ENCODE peak calls at places on chromosomes 4 and X, in eight cellular contexts. One of them, this sample, is unnamed.

GRCh38 chr4:169064281-169064680 is 54.2 kb upstream of the CBR4 start:
- DNase-seq in right lobe of liver: no peak
- DNase-seq in CD8-positive, alpha-beta T cell: no peak
- DNase-seq in K562: no peak
- DNase-seq in IMR-90: no peak
- DNase-seq in brain microvascular endothelial cell: no peak
- DNase-seq in neural progenitor cell: no peak
- DNase-seq in stomach: no peak
- DNase-seq in this sample: no peak

GRCh38 chrX:143788265-143788664 is 67.7 kb upstream of the SPANXN2 start:
- DNase-seq in right lobe of liver: no peak
- DNase-seq in CD8-positive, alpha-beta T cell: no peak
- DNase-seq in K562: no peak
- DNase-seq in IMR-90: no peak
- DNase-seq in brain microvascular endothelial cell: peak; percentile 0
- DNase-seq in neural progenitor cell: peak; percentile 31
- DNase-seq in stomach: no peak
- DNase-seq in this sample: no peak

GRCh38 chr4:654871-655734 is 19.0 kb downstream of the ATP5ME start:
- DNase-seq in right lobe of liver: no peak
- DNase-seq in CD8-positive, alpha-beta T cell: no peak
- DNase-seq in K562: no peak
- DNase-seq in IMR-90: no peak
- DNase-seq in brain microvascular endothelial cell: no peak
- DNase-seq in neural progenitor cell: peak; percentile 1
- DNase-seq in stomach: no peak
- DNase-seq in this sample: no peak

GRCh38 chr4:570754-571153 is 5.3 kb downstream of the TMEM271 start:
- DNase-seq in right lobe of liver: no peak
- DNase-seq in CD8-positive, alpha-beta T cell: no peak
- DNase-seq in K562: no peak
- DNase-seq in IMR-90: no peak
- DNase-seq in brain microvascular endothelial cell: no peak
- DNase-seq in neural progenitor cell: no peak
- DNase-seq in stomach: no peak
- DNase-seq in this sample: no peak

GRCh38 chr4:97593248-97593647 is 550.0 kb downstream of the STPG2 start:
- DNase-seq in right lobe of liver: no peak
- DNase-seq in CD8-positive, alpha-beta T cell: no peak
- DNase-seq in K562: no peak
- DNase-seq in IMR-90: no peak
- DNase-seq in brain microvascular endothelial cell: no peak
- DNase-seq in neural progenitor cell: no peak
- DNase-seq in stomach: no peak
- DNase-seq in this sample: no peak

GRCh38 chr4:11532138-11532537 is 103.4 kb upstream of the HS3ST1 start:
- DNase-seq in right lobe of liver: no peak
- DNase-seq in CD8-positive, alpha-beta T cell: no peak
- DNase-seq in K562: no peak
- DNase-seq in IMR-90: no peak
- DNase-seq in brain microvascular endothelial cell: no peak
- DNase-seq in neural progenitor cell: no peak
- DNase-seq in stomach: no peak
- DNase-seq in this sample: no peak

GRCh38 chr4:985123-985830 is 1.6 kb upstream of the IDUA start:
- DNase-seq in right lobe of liver: peak; percentile 91
- DNase-seq in CD8-positive, alpha-beta T cell: peak; percentile 76
- DNase-seq in K562: peak; percentile 91
- DNase-seq in IMR-90: no peak
- DNase-seq in brain microvascular endothelial cell: no peak
- DNase-seq in neural progenitor cell: peak; percentile 82
- DNase-seq in stomach: peak; percentile 88
- DNase-seq in this sample: no peak

GRCh38 chr4:1294424-1294823 is 4.7 kb downstream of the MAEA start:
- DNase-seq in right lobe of liver: peak; percentile 44
- DNase-seq in CD8-positive, alpha-beta T cell: no peak
- DNase-seq in K562: no peak
- DNase-seq in IMR-90: no peak
- DNase-seq in brain microvascular endothelial cell: no peak
- DNase-seq in neural progenitor cell: no peak
- DNase-seq in stomach: no peak
- DNase-seq in this sample: no peak

GRCh38 chr4:108117473-108118182 is 51.1 kb downstream of the LEF1 start:
- DNase-seq in right lobe of liver: no peak
- DNase-seq in CD8-positive, alpha-beta T cell: no peak
- DNase-seq in K562: peak; percentile 26
- DNase-seq in IMR-90: no peak
- DNase-seq in brain microvascular endothelial cell: peak; percentile 7
- DNase-seq in neural progenitor cell: peak; percentile 90
- DNase-seq in stomach: no peak
- DNase-seq in this sample: no peak

GRCh38 chrX:140664939-140665338 is 44.6 kb upstream of the LINC00632 start:
- DNase-seq in right lobe of liver: no peak
- DNase-seq in CD8-positive, alpha-beta T cell: no peak
- DNase-seq in K562: no peak
- DNase-seq in IMR-90: peak; percentile 18
- DNase-seq in brain microvascular endothelial cell: no peak
- DNase-seq in neural progenitor cell: no peak
- DNase-seq in stomach: no peak
- DNase-seq in this sample: no peak

DNA sequence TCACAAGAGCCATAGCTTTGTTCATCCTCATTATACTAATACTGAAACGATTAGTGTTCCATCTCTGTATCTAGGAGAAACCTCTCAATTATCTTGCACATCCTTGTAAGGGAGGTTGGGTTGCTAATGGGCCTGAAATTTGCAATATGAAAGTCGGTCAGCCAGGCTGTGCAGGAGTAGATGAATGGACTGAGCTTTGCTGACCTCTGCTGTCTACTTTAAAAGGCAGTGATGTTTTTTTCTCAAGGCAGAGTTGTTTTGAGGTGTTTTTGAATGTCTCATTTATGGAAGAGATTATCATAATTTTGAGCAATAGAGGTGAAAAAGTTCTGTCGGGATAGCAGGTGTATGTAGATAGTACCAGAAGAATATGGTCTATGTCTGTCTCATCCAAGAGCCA is 47.9 kb upstream of the LINC00632 start:
- DNase-seq in right lobe of liver: no peak
- DNase-seq in CD8-positive, alpha-beta T cell: no peak
- DNase-seq in K562: no peak
- DNase-seq in IMR-90: peak; percentile 3
- DNase-seq in brain microvascular endothelial cell: no peak
- DNase-seq in neural progenitor cell: no peak
- DNase-seq in stomach: no peak
- DNase-seq in this sample: no peak
- TF ChIP-seq CTCF in right lobe of liver: peak; percentile 33
- TF ChIP-seq CTCF in CD8-positive, alpha-beta T cell: no peak
- TF ChIP-seq CTCF in K562: no peak
- TF ChIP-seq CTCF in IMR-90: peak; percentile 43
- TF ChIP-seq CTCF in brain microvascular endothelial cell: peak; percentile 41
- TF ChIP-seq CTCF in neural progenitor cell: peak; percentile 47
- TF ChIP-seq CTCF in stomach: no peak
- TF ChIP-seq CTCF in this sample: peak; percentile 46

GRCh38 chr4:124961138-124961750 is 248.7 kb upstream of the ANKRD50 start:
- DNase-seq in right lobe of liver: no peak
- DNase-seq in CD8-positive, alpha-beta T cell: no peak
- DNase-seq in K562: no peak
- DNase-seq in IMR-90: no peak
- DNase-seq in brain microvascular endothelial cell: no peak
- DNase-seq in neural progenitor cell: no peak
- DNase-seq in stomach: no peak
- DNase-seq in this sample: no peak

GRCh38 chr4:124952601-124953000 is 240.1 kb upstream of the ANKRD50 start:
- DNase-seq in right lobe of liver: no peak
- DNase-seq in CD8-positive, alpha-beta T cell: no peak
- DNase-seq in K562: no peak
- DNase-seq in IMR-90: no peak
- DNase-seq in brain microvascular endothelial cell: no peak
- DNase-seq in neural progenitor cell: no peak
- DNase-seq in stomach: no peak
- DNase-seq in this sample: no peak

GRCh38 chr4:124958812-124959211 is 246.3 kb upstream of the ANKRD50 start:
- DNase-seq in right lobe of liver: no peak
- DNase-seq in CD8-positive, alpha-beta T cell: no peak
- DNase-seq in K562: no peak
- DNase-seq in IMR-90: no peak
- DNase-seq in brain microvascular endothelial cell: no peak
- DNase-seq in neural progenitor cell: no peak
- DNase-seq in stomach: no peak
- DNase-seq in this sample: no peak

GRCh38 chr4:124953059-124953850 is 240.7 kb upstream of the ANKRD50 start:
- DNase-seq in right lobe of liver: no peak
- DNase-seq in CD8-positive, alpha-beta T cell: no peak
- DNase-seq in K562: no peak
- DNase-seq in IMR-90: peak; percentile 95
- DNase-seq in brain microvascular endothelial cell: no peak
- DNase-seq in neural progenitor cell: no peak
- DNase-seq in stomach: no peak
- DNase-seq in this sample: no peak

GRCh38 chr4:124955476-124955875 is 242.9 kb upstream of the ANKRD50 start:
- DNase-seq in right lobe of liver: no peak
- DNase-seq in CD8-positive, alpha-beta T cell: no peak
- DNase-seq in K562: no peak
- DNase-seq in IMR-90: no peak
- DNase-seq in brain microvascular endothelial cell: no peak
- DNase-seq in neural progenitor cell: no peak
- DNase-seq in stomach: peak; percentile 25
- DNase-seq in this sample: peak; percentile 52
- H3K4me3 ChIP-seq in right lobe of liver: no peak overlapping the region
- H3K4me3 ChIP-seq in CD8-positive, alpha-beta T cell: no peak overlapping the region
- H3K4me3 ChIP-seq in K562: no peak overlapping the region
- H3K4me3 ChIP-seq in IMR-90: no peak overlapping the region
- H3K4me3 ChIP-seq in brain microvascular endothelial cell: no peak overlapping the region
- H3K4me3 ChIP-seq in neural progenitor cell: no peak overlapping the region
- H3K4me3 ChIP-seq in stomach: no peak overlapping the region
- H3K4me3 ChIP-seq in this sample: no peak overlapping the region

GRCh38 chr4:105197777-105198176 is 51.1 kb downstream of the TET2 start:
- DNase-seq in right lobe of liver: no peak
- DNase-seq in CD8-positive, alpha-beta T cell: no peak
- DNase-seq in K562: no peak
- DNase-seq in IMR-90: peak; percentile 43
- DNase-seq in brain microvascular endothelial cell: no peak
- DNase-seq in neural progenitor cell: no peak
- DNase-seq in stomach: no peak
- DNase-seq in this sample: no peak

GRCh38 chr4:105194328-105195231 is 47.9 kb downstream of the TET2 start:
- DNase-seq in right lobe of liver: no peak
- DNase-seq in CD8-positive, alpha-beta T cell: no peak
- DNase-seq in K562: no peak
- DNase-seq in IMR-90: peak; percentile 79
- DNase-seq in brain microvascular endothelial cell: peak; percentile 15
- DNase-seq in neural progenitor cell: no peak
- DNase-seq in stomach: no peak
- DNase-seq in this sample: no peak

GRCh38 chr4:105198541-105198940 is 51.9 kb downstream of the TET2 start:
- DNase-seq in right lobe of liver: no peak
- DNase-seq in CD8-positive, alpha-beta T cell: no peak
- DNase-seq in K562: no peak
- DNase-seq in IMR-90: no peak
- DNase-seq in brain microvascular endothelial cell: no peak
- DNase-seq in neural progenitor cell: no peak
- DNase-seq in stomach: no peak
- DNase-seq in this sample: no peak

GRCh38 chr4:105192910-105193309 is 46.2 kb downstream of the TET2 start:
- DNase-seq in right lobe of liver: no peak
- DNase-seq in CD8-positive, alpha-beta T cell: no peak
- DNase-seq in K562: no peak
- DNase-seq in IMR-90: no peak
- DNase-seq in brain microvascular endothelial cell: no peak
- DNase-seq in neural progenitor cell: no peak
- DNase-seq in stomach: no peak
- DNase-seq in this sample: peak; percentile 86

DNA sequence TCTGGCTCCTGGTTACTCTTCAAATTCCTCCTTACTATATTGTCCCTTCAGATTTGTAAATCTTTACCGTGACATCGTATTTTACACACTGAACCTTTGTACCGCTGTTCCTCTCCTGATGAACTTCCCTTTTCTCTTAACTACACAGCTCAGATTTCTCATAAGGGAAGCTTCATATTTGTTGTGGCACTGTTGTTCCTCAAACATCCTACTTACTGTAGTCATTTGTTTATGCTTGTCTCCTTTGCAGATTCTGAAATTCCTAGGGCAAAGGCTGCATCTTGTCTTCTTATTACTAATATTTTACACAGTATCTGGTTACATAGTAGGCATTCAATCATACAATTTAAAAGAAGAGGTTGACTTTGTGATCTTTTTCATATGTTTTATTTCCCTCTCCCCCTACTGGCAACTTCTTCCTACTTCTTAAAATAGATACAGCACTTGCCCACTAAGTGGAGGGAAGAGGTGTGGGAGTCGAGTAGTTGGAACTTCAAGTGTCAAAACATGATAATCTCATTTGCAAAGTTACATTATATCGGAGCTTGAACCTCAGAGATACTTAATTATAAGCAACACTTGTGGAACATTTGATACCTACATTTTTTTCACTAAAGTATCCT is 50.0 kb downstream of the TET2 start:
- DNase-seq in right lobe of liver: no peak
- DNase-seq in CD8-positive, alpha-beta T cell: no peak
- DNase-seq in K562: peak; percentile 8
- DNase-seq in IMR-90: peak; percentile 44
- DNase-seq in brain microvascular endothelial cell: no peak
- DNase-seq in neural progenitor cell: no peak
- DNase-seq in stomach: no peak
- DNase-seq in this sample: no peak
- TF ChIP-seq CTCF in right lobe of liver: peak; percentile 18
- TF ChIP-seq CTCF in CD8-positive, alpha-beta T cell: no peak
- TF ChIP-seq CTCF in K562: peak; percentile 29
- TF ChIP-seq CTCF in IMR-90: peak; percentile 24
- TF ChIP-seq CTCF in brain microvascular endothelial cell: peak; percentile 56
- TF ChIP-seq CTCF in neural progenitor cell: peak; percentile 32
- TF ChIP-seq CTCF in stomach: no peak
- TF ChIP-seq CTCF in this sample: no peak

GRCh38 chr4:112289407-112290253 is 3.9 kb upstream of the TIFA start:
- DNase-seq in right lobe of liver: no peak
- DNase-seq in CD8-positive, alpha-beta T cell: no peak
- DNase-seq in K562: no peak
- DNase-seq in IMR-90: no peak
- DNase-seq in brain microvascular endothelial cell: no peak
- DNase-seq in neural progenitor cell: no peak
- DNase-seq in stomach: no peak
- DNase-seq in this sample: no peak

GRCh38 chr4:112290341-112290740 is 4.6 kb upstream of the TIFA start:
- DNase-seq in right lobe of liver: no peak
- DNase-seq in CD8-positive, alpha-beta T cell: no peak
- DNase-seq in K562: peak; percentile 30
- DNase-seq in IMR-90: no peak
- DNase-seq in brain microvascular endothelial cell: no peak
- DNase-seq in neural progenitor cell: no peak
- DNase-seq in stomach: no peak
- DNase-seq in this sample: no peak

GRCh38 chr4:112288455-112288854 is 2.8 kb upstream of the TIFA start:
- DNase-seq in right lobe of liver: no peak
- DNase-seq in CD8-positive, alpha-beta T cell: no peak
- DNase-seq in K562: no peak
- DNase-seq in IMR-90: no peak
- DNase-seq in brain microvascular endothelial cell: no peak
- DNase-seq in neural progenitor cell: no peak
- DNase-seq in stomach: no peak
- DNase-seq in this sample: no peak

GRCh38 chr4:112284662-112285411 is 867 bp downstream of the TIFA start:
- DNase-seq in right lobe of liver: no peak
- DNase-seq in CD8-positive, alpha-beta T cell: no peak
- DNase-seq in K562: peak; percentile 46
- DNase-seq in IMR-90: peak; percentile 24
- DNase-seq in brain microvascular endothelial cell: no peak
- DNase-seq in neural progenitor cell: no peak
- DNase-seq in stomach: no peak
- DNase-seq in this sample: peak; percentile 56

GRCh38 chr4:112287258-112287873 is 1.7 kb upstream of the TIFA start:
- DNase-seq in right lobe of liver: no peak
- DNase-seq in CD8-positive, alpha-beta T cell: no peak
- DNase-seq in K562: no peak
- DNase-seq in IMR-90: no peak
- DNase-seq in brain microvascular endothelial cell: no peak
- DNase-seq in neural progenitor cell: no peak
- DNase-seq in stomach: no peak
- DNase-seq in this sample: no peak
- H3K4me3 ChIP-seq in right lobe of liver: no peak overlapping the region
- H3K4me3 ChIP-seq in CD8-positive, alpha-beta T cell: no peak overlapping the region
- H3K4me3 ChIP-seq in K562: no peak overlapping the region
- H3K4me3 ChIP-seq in IMR-90: no peak overlapping the region
- H3K4me3 ChIP-seq in brain microvascular endothelial cell: no peak overlapping the region
- H3K4me3 ChIP-seq in neural progenitor cell: no peak overlapping the region
- H3K4me3 ChIP-seq in stomach: no peak overlapping the region
- H3K4me3 ChIP-seq in this sample: no peak overlapping the region

This sample was measured in LNCaP clone FGC.